ENCODE peak calls at places on chromosomes 12 and 14, in seven cellular contexts. R, H, E, D, G, W and C are unnamed samples.

GRCh38 chr12:124742702-124743101 is 121.0 kb downstream of the SCARB1 start:
- DNase-seq in R (no peak), H (no peak), E (no peak), D (no peak), G (no peak), W (no peak), C (no peak)

GRCh38 chr12:57623811-57624390 is 9.1 kb downstream of the B4GALNT1 start:
- DNase-seq in R (no peak), H (no peak), E (no peak), D (no peak), G (no peak), W (no peak), C (no peak)

GRCh38 chr12:54352022-54352531 is 12.2 kb downstream of the GPR84 start:
- DNase-seq in R (peak; percentile 46), H (no peak), E (peak; percentile 27), D (peak; percentile 47), G (peak; percentile 74), W (peak; percentile 64), C (peak; percentile 71)

GRCh38 chr12:114933428-114934160 is 249.6 kb upstream of the TBX3 start:
- DNase-seq in R (peak; percentile 67), H (no peak), E (no peak), D (no peak), G (no peak), W (no peak), C (no peak)

GRCh38 chr14:74670726-74671125 is 42.2 kb downstream of the AREL1 start:
- DNase-seq in R (peak; percentile 45), H (no peak), E (no peak), D (no peak), G (no peak), W (no peak), C (no peak)

GRCh38 chr12:15540025-15540424 is 217.7 kb downstream of the PTPRO start:
- DNase-seq in R (no peak), H (no peak), E (no peak), D (no peak), G (no peak), W (no peak), C (no peak)

GRCh38 chr12:49789992-49790391 is 38.2 kb downstream of the NCKAP5L start:
- DNase-seq in R (no peak), H (no peak), E (no peak), D (no peak), G (no peak), W (no peak), C (no peak)

GRCh38 chr14:29442720-29443119 is 484.9 kb downstream of the PRKD1 start:
- DNase-seq in R (peak; percentile 49), H (no peak), E (no peak), D (no peak), G (no peak), W (no peak), C (no peak)

GRCh38 chr12:5088586-5089264 is 45.0 kb downstream of the KCNA5 start:
- DNase-seq in R (peak; percentile 78), H (no peak), E (no peak), D (no peak), G (no peak), W (no peak), C (no peak)

GRCh38 chr14:60648169-60648933 is 926 bp downstream of the SIX1 start:
- DNase-seq in R (no peak), H (peak; percentile 42), E (no peak), D (no peak), G (no peak), W (no peak), C (peak; percentile 45)

GRCh38 chr12:52186135-52186840 is 5.5 kb downstream of the KRT80 start:
- DNase-seq in R (peak; percentile 51), H (no peak), E (no peak), D (no peak), G (no peak), W (no peak), C (no peak)

GRCh38 chr12:79020106-79020505 is 155.5 kb downstream of the SYT1 start:
- DNase-seq in R (peak; percentile 1), H (no peak), E (no peak), D (no peak), G (no peak), W (no peak), C (no peak)

GRCh38 chr14:24416254-24416931 is 13.1 kb downstream of the CBLN3 start:
- DNase-seq in R (no peak), H (no peak), E (peak; percentile 0), D (no peak), G (no peak), W (peak; percentile 64), C (no peak)

GRCh38 chr14:24415421-24416253 is 13.8 kb downstream of the CBLN3 start:
- DNase-seq in R (no peak), H (no peak), E (no peak), D (no peak), G (no peak), W (no peak), C (no peak)

GRCh38 chr14:24418492-24418873 is 11.0 kb downstream of the CBLN3 start:
- DNase-seq in R (peak; percentile 36), H (peak; percentile 70), E (peak; percentile 1), D (no peak), G (no peak), W (no peak), C (no peak)

GRCh38 chr14:24417832-24418491 is 11.5 kb downstream of the CBLN3 start:
- DNase-seq in R (no peak), H (no peak), E (peak; percentile 1), D (no peak), G (no peak), W (no peak), C (no peak)

GRCh38 chr14:24416932-24417619 is 12.4 kb downstream of the CBLN3 start:
- DNase-seq in R (no peak), H (no peak), E (peak; percentile 2), D (no peak), G (no peak), W (no peak), C (no peak)
- H3K4me3 ChIP-seq in R (no peak overlapping the region), H (no peak overlapping the region), E (no peak overlapping the region), D (no peak overlapping the region), G (no peak overlapping the region), W (no peak overlapping the region), C (no peak overlapping the region)

DNA sequence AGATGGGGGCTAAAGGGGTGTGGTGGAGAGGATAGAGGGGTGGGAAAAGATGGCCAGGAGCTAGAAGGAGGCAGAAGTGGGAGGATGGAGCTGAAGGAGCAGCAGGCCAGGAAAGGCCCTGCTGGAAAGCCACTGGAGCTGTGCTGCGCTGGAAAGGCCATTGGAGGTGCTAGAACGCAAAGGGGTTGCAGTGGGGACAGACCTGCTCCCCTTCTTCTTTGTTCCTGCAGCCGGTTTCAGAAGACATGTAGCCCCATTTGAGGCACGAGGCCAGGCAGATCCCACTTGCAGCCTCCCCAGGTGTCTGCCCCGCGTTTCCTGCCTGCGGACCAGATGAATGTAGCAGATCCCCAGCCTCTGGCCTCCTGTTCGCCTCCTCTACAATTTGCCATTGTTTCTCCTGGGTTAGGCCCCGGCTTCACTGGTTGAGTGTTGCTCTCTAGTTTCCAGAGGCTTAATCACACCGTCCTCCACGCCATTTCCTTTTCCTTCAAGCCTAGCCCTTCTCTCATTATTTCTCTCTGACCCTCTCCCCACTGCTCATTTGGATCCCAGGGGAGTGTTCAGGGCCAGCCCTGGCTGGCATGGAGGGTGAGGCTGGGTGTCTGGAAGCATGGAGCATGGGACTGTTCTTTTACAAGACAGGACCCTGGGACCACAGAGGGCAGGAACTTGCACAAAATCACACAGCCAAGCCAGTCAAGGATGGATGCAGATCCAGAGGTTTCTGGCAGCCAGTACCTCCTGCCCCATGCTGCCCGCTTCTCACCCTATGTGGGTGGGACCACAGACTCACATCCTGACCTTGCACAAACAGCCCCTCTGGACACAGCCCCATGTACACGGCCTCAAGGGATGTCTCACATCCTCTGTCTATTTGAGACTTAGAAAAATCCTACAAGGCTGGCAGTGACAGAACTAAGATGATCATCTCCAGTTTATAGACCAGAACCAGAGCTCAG is 2.3 kb upstream of the GPR162 start:
- DNase-seq in R (no peak), H (no peak), E (no peak), D (no peak), G (no peak), W (no peak), C (no peak)
- H3K4me3 ChIP-seq in R (no peak overlapping the region), H (no peak overlapping the region), E (no peak overlapping the region), D (no peak overlapping the region), G (no peak overlapping the region), W (no peak overlapping the region), C (no peak overlapping the region)

GRCh38 chr12:113052326-113052725 is 4.2 kb upstream of the DTX1 start:
- DNase-seq in R (no peak), H (no peak), E (no peak), D (no peak), G (no peak), W (no peak), C (no peak)

GRCh38 chr12:113049976-113050742 is 6.4 kb upstream of the DTX1 start:
- DNase-seq in R (peak; percentile 25), H (no peak), E (no peak), D (no peak), G (no peak), W (peak; percentile 26), C (no peak)

GRCh38 chr12:113048716-113049127 is 7.8 kb upstream of the DTX1 start:
- DNase-seq in R (peak; percentile 77), H (no peak), E (peak; percentile 66), D (no peak), G (no peak), W (peak; percentile 82), C (no peak)

GRCh38 chr12:113050808-113051207 is 5.7 kb upstream of the DTX1 start:
- DNase-seq in R (no peak), H (no peak), E (no peak), D (no peak), G (no peak), W (no peak), C (no peak)

DNA sequence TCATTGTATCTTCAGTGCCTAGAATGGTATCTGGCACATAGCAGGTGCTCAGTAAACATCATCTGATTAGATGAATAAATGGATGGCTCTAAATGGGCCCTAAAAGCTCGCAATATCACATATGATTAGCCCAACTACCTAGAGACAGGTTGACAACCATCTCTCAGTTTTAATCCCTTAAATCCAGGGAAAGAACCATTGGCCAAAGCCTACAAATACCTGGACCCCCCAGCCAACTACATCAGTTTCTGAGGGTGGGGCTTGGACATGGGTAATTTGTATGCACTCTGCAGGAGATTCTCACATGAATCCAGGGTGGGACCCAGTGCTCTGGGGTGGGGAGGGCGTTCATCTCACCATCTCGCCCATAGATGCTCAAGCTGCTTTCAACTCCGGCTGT is 4.8 kb upstream of the DTX1 start:
- DNase-seq in R (no peak), H (no peak), E (no peak), D (no peak), G (no peak), W (no peak), C (no peak)
- H3K4me3 ChIP-seq in R (no peak overlapping the region), H (no peak overlapping the region), E (no peak overlapping the region), D (no peak overlapping the region), G (no peak overlapping the region), W (no peak overlapping the region), C (no peak overlapping the region)

GRCh38 chr14:71411766-71412165 is 504.5 kb downstream of the PCNX1 start:
- DNase-seq in R (no peak), H (no peak), E (no peak), D (no peak), G (no peak), W (no peak), C (no peak)

GRCh38 chr14:71415404-71415690 is 508.1 kb downstream of the PCNX1 start:
- DNase-seq in R (peak; percentile 77), H (no peak), E (no peak), D (no peak), G (no peak), W (no peak), C (no peak)

GRCh38 chr14:71416392-71416791 is 509.1 kb downstream of the PCNX1 start:
- DNase-seq in R (no peak), H (no peak), E (no peak), D (no peak), G (no peak), W (no peak), C (no peak)

GRCh38 chr14:71411280-71411595 is 504.0 kb downstream of the PCNX1 start:
- DNase-seq in R (no peak), H (no peak), E (no peak), D (no peak), G (no peak), W (no peak), C (no peak)

GRCh38 chr14:71414631-71415403 is 507.6 kb downstream of the PCNX1 start:
- DNase-seq in R (no peak), H (no peak), E (no peak), D (no peak), G (no peak), W (no peak), C (no peak)
- H3K4me3 ChIP-seq in R (no peak overlapping the region), H (no peak overlapping the region), E (no peak overlapping the region), D (no peak overlapping the region), G (no peak overlapping the region), W (no peak overlapping the region), C (no peak overlapping the region)